ENCODE peak calls at places on chromosomes 11 and 22, in four cellular contexts. A is heart left ventricle, H is kidney, Z is SW480. Y is an unnamed sample.

GRCh38 chr11:133406493-133406892 is 125.8 kb downstream of the OPCML start:
- DNase-seq in Z (no peak), H (no peak), A (no peak), Y (no peak)

GRCh38 chr11:62501432-62501891 is 45.1 kb downstream of the AHNAK start:
- DNase-seq in Z (no peak), H (no peak), A (peak; percentile 50), Y (no peak)

GRCh38 chr11:35550374-35551036 is 25.1 kb upstream of the PAMR1 start:
- DNase-seq in A (no peak), Z (no peak), H (no peak), Y (no peak)

GRCh38 chr22:34036936-34037335 is 116.7 kb upstream of the LARGE1 start:
- DNase-seq in H (no peak), Z (no peak), A (no peak), Y (no peak)

GRCh38 chr22:35436421-35436820 is 36.5 kb downstream of the MCM5 start:
- DNase-seq in A (no peak), Z (no peak), H (peak; percentile 49), Y (no peak)

GRCh38 chr22:32775957-32776356 is 25.5 kb upstream of the TIMP3 start:
- DNase-seq in A (no peak), H (no peak), Z (no peak), Y (no peak)

GRCh38 chr22:50296658-50297490 is 10.6 kb downstream of the PLXNB2 start:
- DNase-seq in A (no peak), Z (no peak), H (no peak), Y (no peak)

GRCh38 chr22:46446799-46447198 is 90.6 kb downstream of the CELSR1 start:
- DNase-seq in A (no peak), H (no peak), Z (no peak), Y (no peak)

GRCh38 chr11:110907629-110908028 is 195.4 kb upstream of the ARHGAP20 start:
- DNase-seq in H (no peak), A (no peak), Z (peak; percentile 83), Y (no peak)

GRCh38 chr11:69369945-69370344 is 76.0 kb downstream of the MYEOV start:
- DNase-seq in H (no peak), Z (no peak), A (no peak), Y (peak; percentile 2)

GRCh38 chr22:20619042-20619892 is 111.9 kb downstream of the MED15 start:
- DNase-seq in H (no peak), Z (no peak), A (no peak), Y (no peak)

GRCh38 chr11:66044757-66045156 is 4.2 kb downstream of the GAL3ST3 start:
- DNase-seq in H (no peak), Z (no peak), A (no peak), Y (no peak)

GRCh38 chr11:6817668-6818067 is 18.2 kb upstream of the OR6A2 start:
- DNase-seq in Z (no peak), A (no peak), H (no peak), Y (no peak)

GRCh38 chr22:29313126-29314071 is 2.1 kb downstream of the RASL10A start:
- DNase-seq in H (peak; percentile 78), A (no peak), Z (no peak), Y (no peak)

GRCh38 chr11:102120437-102120935 is 10.2 kb downstream of the YAP1 start:
- DNase-seq in Z (no peak), H (no peak), A (no peak), Y (no peak)

GRCh38 chr11:10607462-10607861 is 39.0 kb upstream of the LYVE1 start:
- DNase-seq in Z (no peak), A (no peak), H (no peak), Y (no peak)